ENCODE peak calls at places on chromosomes 4 and X, in nine cellular contexts. One of them, this sample, is unnamed.

GRCh38 chr4:45186249-45186648 is 459.9 kb upstream of the GNPDA2 start:
- DNase-seq in cardiac fibroblast: no peak
- DNase-seq in colonic mucosa: no peak
- DNase-seq in KBM-7: no peak
- DNase-seq in T-helper 2 cell: no peak
- DNase-seq in NCI-H226: no peak
- DNase-seq in adipocyte: no peak
- DNase-seq in hypothalamus: no peak
- DNase-seq in activated T-helper 1 cell treated with anti-CD3 and anti-CD28 coated beads, Interleukin-2, amount 50 U/mL, for 16 hours: no peak
- DNase-seq in this sample: no peak

GRCh38 chr4:173685324-173685723 is 155.3 kb upstream of the HAND2 start:
- DNase-seq in hypothalamus: no peak
- DNase-seq in activated T-helper 1 cell treated with anti-CD3 and anti-CD28 coated beads, Interleukin-2, amount 50 U/mL, for 16 hours: no peak
- DNase-seq in T-helper 2 cell: no peak
- DNase-seq in colonic mucosa: no peak
- DNase-seq in KBM-7: no peak
- DNase-seq in cardiac fibroblast: no peak
- DNase-seq in NCI-H226: no peak
- DNase-seq in adipocyte: peak; percentile 6
- DNase-seq in this sample: no peak

GRCh38 chr4:8613421-8614364 is 21.1 kb downstream of the CPZ start:
- DNase-seq in cardiac fibroblast: no peak
- DNase-seq in hypothalamus: no peak
- DNase-seq in colonic mucosa: no peak
- DNase-seq in KBM-7: no peak
- DNase-seq in activated T-helper 1 cell treated with anti-CD3 and anti-CD28 coated beads, Interleukin-2, amount 50 U/mL, for 16 hours: no peak
- DNase-seq in NCI-H226: no peak
- DNase-seq in T-helper 2 cell: no peak
- DNase-seq in adipocyte: no peak
- DNase-seq in this sample: no peak

GRCh38 chr4:127580300-127580699 is 52.5 kb upstream of the INTU start:
- DNase-seq in activated T-helper 1 cell treated with anti-CD3 and anti-CD28 coated beads, Interleukin-2, amount 50 U/mL, for 16 hours: no peak
- DNase-seq in hypothalamus: no peak
- DNase-seq in cardiac fibroblast: no peak
- DNase-seq in KBM-7: peak; percentile 20
- DNase-seq in NCI-H226: no peak
- DNase-seq in T-helper 2 cell: no peak
- DNase-seq in colonic mucosa: no peak
- DNase-seq in adipocyte: no peak
- DNase-seq in this sample: peak; percentile 0

GRCh38 chrX:19627533-19627932 is 112.2 kb upstream of the MAP3K15 start:
- DNase-seq in colonic mucosa: no peak
- DNase-seq in cardiac fibroblast: peak; percentile 22
- DNase-seq in T-helper 2 cell: no peak
- DNase-seq in activated T-helper 1 cell treated with anti-CD3 and anti-CD28 coated beads, Interleukin-2, amount 50 U/mL, for 16 hours: no peak
- DNase-seq in KBM-7: peak; percentile 11
- DNase-seq in hypothalamus: no peak
- DNase-seq in NCI-H226: no peak
- DNase-seq in adipocyte: peak; percentile 28
- DNase-seq in this sample: no peak

GRCh38 chr4:168662297-168662985 is 165.6 kb downstream of the PALLD start:
- DNase-seq in colonic mucosa: no peak
- DNase-seq in NCI-H226: no peak
- DNase-seq in hypothalamus: no peak
- DNase-seq in adipocyte: no peak
- DNase-seq in KBM-7: no peak
- DNase-seq in cardiac fibroblast: no peak
- DNase-seq in activated T-helper 1 cell treated with anti-CD3 and anti-CD28 coated beads, Interleukin-2, amount 50 U/mL, for 16 hours: no peak
- DNase-seq in T-helper 2 cell: no peak
- DNase-seq in this sample: no peak

GRCh38 chrX:84046403-84046984 is 141.5 kb downstream of the RPS6KA6 start:
- DNase-seq in cardiac fibroblast: peak; percentile 41
- DNase-seq in adipocyte: peak; percentile 57
- DNase-seq in T-helper 2 cell: no peak
- DNase-seq in activated T-helper 1 cell treated with anti-CD3 and anti-CD28 coated beads, Interleukin-2, amount 50 U/mL, for 16 hours: no peak
- DNase-seq in hypothalamus: no peak
- DNase-seq in NCI-H226: no peak
- DNase-seq in colonic mucosa: no peak
- DNase-seq in KBM-7: peak; percentile 46
- DNase-seq in this sample: no peak

GRCh38 chrX:1734806-1735205 is 119.9 kb downstream of the ASMT start:
- DNase-seq in activated T-helper 1 cell treated with anti-CD3 and anti-CD28 coated beads, Interleukin-2, amount 50 U/mL, for 16 hours: no peak
- DNase-seq in KBM-7: peak; percentile 27
- DNase-seq in NCI-H226: no peak
- DNase-seq in colonic mucosa: no peak
- DNase-seq in adipocyte: no peak
- DNase-seq in T-helper 2 cell: no peak
- DNase-seq in hypothalamus: no peak
- DNase-seq in cardiac fibroblast: no peak
- DNase-seq in this sample: no peak

GRCh38 chrX:108601276-108601675 is 135.1 kb downstream of the IRS4 start:
- DNase-seq in colonic mucosa: no peak
- DNase-seq in cardiac fibroblast: no peak
- DNase-seq in T-helper 2 cell: no peak
- DNase-seq in activated T-helper 1 cell treated with anti-CD3 and anti-CD28 coated beads, Interleukin-2, amount 50 U/mL, for 16 hours: no peak
- DNase-seq in KBM-7: no peak
- DNase-seq in NCI-H226: no peak
- DNase-seq in adipocyte: no peak
- DNase-seq in hypothalamus: no peak
- DNase-seq in this sample: no peak

GRCh38 chrX:74467656-74468055 is 46.4 kb downstream of the SLC16A2 start:
- DNase-seq in T-helper 2 cell: no peak
- DNase-seq in KBM-7: no peak
- DNase-seq in colonic mucosa: no peak
- DNase-seq in hypothalamus: no peak
- DNase-seq in activated T-helper 1 cell treated with anti-CD3 and anti-CD28 coated beads, Interleukin-2, amount 50 U/mL, for 16 hours: no peak
- DNase-seq in NCI-H226: peak; percentile 77
- DNase-seq in adipocyte: no peak
- DNase-seq in cardiac fibroblast: no peak
- DNase-seq in this sample: no peak

GRCh38 chr4:140884431-140885058 is 128.4 kb upstream of the TBC1D9 start:
- DNase-seq in colonic mucosa: peak; percentile 41
- DNase-seq in activated T-helper 1 cell treated with anti-CD3 and anti-CD28 coated beads, Interleukin-2, amount 50 U/mL, for 16 hours: no peak
- DNase-seq in T-helper 2 cell: no peak
- DNase-seq in KBM-7: peak; percentile 73
- DNase-seq in hypothalamus: no peak
- DNase-seq in cardiac fibroblast: peak; percentile 86
- DNase-seq in adipocyte: peak; percentile 67
- DNase-seq in NCI-H226: peak; percentile 3
- DNase-seq in this sample: no peak

GRCh38 chr4:136749988-136750387 is 782.3 kb downstream of the PCDH18 start:
- DNase-seq in activated T-helper 1 cell treated with anti-CD3 and anti-CD28 coated beads, Interleukin-2, amount 50 U/mL, for 16 hours: no peak
- DNase-seq in colonic mucosa: no peak
- DNase-seq in T-helper 2 cell: no peak
- DNase-seq in NCI-H226: no peak
- DNase-seq in hypothalamus: no peak
- DNase-seq in cardiac fibroblast: no peak
- DNase-seq in adipocyte: no peak
- DNase-seq in KBM-7: no peak
- DNase-seq in this sample: no peak

GRCh38 chrX:15877380-15877779 is 22.8 kb upstream of the AP1S2 start:
- DNase-seq in hypothalamus: no peak
- DNase-seq in adipocyte: peak; percentile 5
- DNase-seq in NCI-H226: no peak
- DNase-seq in T-helper 2 cell: no peak
- DNase-seq in colonic mucosa: no peak
- DNase-seq in cardiac fibroblast: peak; percentile 88
- DNase-seq in activated T-helper 1 cell treated with anti-CD3 and anti-CD28 coated beads, Interleukin-2, amount 50 U/mL, for 16 hours: no peak
- DNase-seq in KBM-7: no peak
- DNase-seq in this sample: no peak

GRCh38 chrX:74535633-74536141 is 78.7 kb downstream of the RLIM start:
- DNase-seq in adipocyte: peak; percentile 73
- DNase-seq in NCI-H226: peak; percentile 74
- DNase-seq in KBM-7: no peak
- DNase-seq in T-helper 2 cell: peak; percentile 7
- DNase-seq in activated T-helper 1 cell treated with anti-CD3 and anti-CD28 coated beads, Interleukin-2, amount 50 U/mL, for 16 hours: peak; percentile 5
- DNase-seq in cardiac fibroblast: peak; percentile 51
- DNase-seq in colonic mucosa: peak; percentile 80
- DNase-seq in hypothalamus: no peak
- DNase-seq in this sample: no peak

GRCh38 chr4:105092356-105092755 is 54.3 kb upstream of the TET2 start:
- DNase-seq in activated T-helper 1 cell treated with anti-CD3 and anti-CD28 coated beads, Interleukin-2, amount 50 U/mL, for 16 hours: no peak
- DNase-seq in hypothalamus: no peak
- DNase-seq in T-helper 2 cell: no peak
- DNase-seq in adipocyte: peak; percentile 78
- DNase-seq in KBM-7: no peak
- DNase-seq in colonic mucosa: peak; percentile 34
- DNase-seq in cardiac fibroblast: peak; percentile 93
- DNase-seq in NCI-H226: peak; percentile 84
- DNase-seq in this sample: no peak

GRCh38 chr4:152045781-152046571 is 285.2 kb upstream of the GATB start:
- DNase-seq in hypothalamus: no peak
- DNase-seq in T-helper 2 cell: no peak
- DNase-seq in NCI-H226: no peak
- DNase-seq in adipocyte: peak; percentile 29
- DNase-seq in cardiac fibroblast: no peak
- DNase-seq in KBM-7: no peak
- DNase-seq in activated T-helper 1 cell treated with anti-CD3 and anti-CD28 coated beads, Interleukin-2, amount 50 U/mL, for 16 hours: no peak
- DNase-seq in colonic mucosa: peak; percentile 68
- DNase-seq in this sample: no peak

GRCh38 chr4:33841120-33841519 is 2403.2 kb downstream of the ARAP2 start:
- DNase-seq in cardiac fibroblast: no peak
- DNase-seq in NCI-H226: no peak
- DNase-seq in adipocyte: no peak
- DNase-seq in activated T-helper 1 cell treated with anti-CD3 and anti-CD28 coated beads, Interleukin-2, amount 50 U/mL, for 16 hours: no peak
- DNase-seq in colonic mucosa: no peak
- DNase-seq in hypothalamus: no peak
- DNase-seq in T-helper 2 cell: no peak
- DNase-seq in KBM-7: no peak
- DNase-seq in this sample: no peak

GRCh38 chr4:184807797-184808718 is 17.7 kb downstream of the ACSL1 start:
- DNase-seq in hypothalamus: peak; percentile 62
- DNase-seq in cardiac fibroblast: peak; percentile 90
- DNase-seq in T-helper 2 cell: no peak
- DNase-seq in colonic mucosa: no peak
- DNase-seq in KBM-7: no peak
- DNase-seq in adipocyte: peak; percentile 15
- DNase-seq in NCI-H226: no peak
- DNase-seq in activated T-helper 1 cell treated with anti-CD3 and anti-CD28 coated beads, Interleukin-2, amount 50 U/mL, for 16 hours: no peak
- DNase-seq in this sample: no peak

GRCh38 chr4:146637853-146638800 is 566 bp upstream of the POU4F2 start:
- DNase-seq in colonic mucosa: no peak
- DNase-seq in cardiac fibroblast: no peak
- DNase-seq in T-helper 2 cell: no peak
- DNase-seq in activated T-helper 1 cell treated with anti-CD3 and anti-CD28 coated beads, Interleukin-2, amount 50 U/mL, for 16 hours: no peak
- DNase-seq in KBM-7: no peak
- DNase-seq in hypothalamus: no peak
- DNase-seq in adipocyte: no peak
- DNase-seq in NCI-H226: no peak
- DNase-seq in this sample: no peak

GRCh38 chr4:47531241-47531953 is 46.3 kb downstream of the ATP10D start:
- DNase-seq in cardiac fibroblast: peak; percentile 93
- DNase-seq in adipocyte: peak; percentile 59
- DNase-seq in T-helper 2 cell: peak; percentile 5
- DNase-seq in KBM-7: peak; percentile 82
- DNase-seq in colonic mucosa: peak; percentile 34
- DNase-seq in NCI-H226: peak; percentile 91
- DNase-seq in activated T-helper 1 cell treated with anti-CD3 and anti-CD28 coated beads, Interleukin-2, amount 50 U/mL, for 16 hours: peak; percentile 8
- DNase-seq in hypothalamus: no peak
- DNase-seq in this sample: peak; percentile 0

GRCh38 chr4:53186714-53187358 is 179.0 kb downstream of the SCFD2 start:
- DNase-seq in KBM-7: no peak
- DNase-seq in colonic mucosa: no peak
- DNase-seq in NCI-H226: no peak
- DNase-seq in T-helper 2 cell: no peak
- DNase-seq in activated T-helper 1 cell treated with anti-CD3 and anti-CD28 coated beads, Interleukin-2, amount 50 U/mL, for 16 hours: no peak
- DNase-seq in hypothalamus: no peak
- DNase-seq in adipocyte: no peak
- DNase-seq in cardiac fibroblast: peak; percentile 5
- DNase-seq in this sample: no peak

GRCh38 chr4:61540944-61541343 is 340.8 kb downstream of the ADGRL3 start:
- DNase-seq in adipocyte: no peak
- DNase-seq in colonic mucosa: peak; percentile 83
- DNase-seq in KBM-7: no peak
- DNase-seq in cardiac fibroblast: no peak
- DNase-seq in activated T-helper 1 cell treated with anti-CD3 and anti-CD28 coated beads, Interleukin-2, amount 50 U/mL, for 16 hours: no peak
- DNase-seq in T-helper 2 cell: no peak
- DNase-seq in NCI-H226: no peak
- DNase-seq in hypothalamus: no peak
- DNase-seq in this sample: no peak

GRCh38 chr4:173301518-173302201 is 32.5 kb downstream of the HMGB2 start:
- DNase-seq in colonic mucosa: no peak
- DNase-seq in KBM-7: peak; percentile 50
- DNase-seq in adipocyte: peak; percentile 71
- DNase-seq in NCI-H226: no peak
- DNase-seq in hypothalamus: no peak
- DNase-seq in activated T-helper 1 cell treated with anti-CD3 and anti-CD28 coated beads, Interleukin-2, amount 50 U/mL, for 16 hours: no peak
- DNase-seq in cardiac fibroblast: peak; percentile 59
- DNase-seq in T-helper 2 cell: no peak
- DNase-seq in this sample: no peak

GRCh38 chr4:37279894-37280592 is 35.5 kb downstream of the NWD2 start:
- DNase-seq in cardiac fibroblast: no peak
- DNase-seq in colonic mucosa: no peak
- DNase-seq in activated T-helper 1 cell treated with anti-CD3 and anti-CD28 coated beads, Interleukin-2, amount 50 U/mL, for 16 hours: no peak
- DNase-seq in KBM-7: no peak
- DNase-seq in adipocyte: no peak
- DNase-seq in T-helper 2 cell: no peak
- DNase-seq in hypothalamus: no peak
- DNase-seq in NCI-H226: no peak
- DNase-seq in this sample: no peak

GRCh38 chr4:52091811-52092210 is 40.7 kb downstream of the SPATA18 start:
- DNase-seq in adipocyte: peak; percentile 50
- DNase-seq in activated T-helper 1 cell treated with anti-CD3 and anti-CD28 coated beads, Interleukin-2, amount 50 U/mL, for 16 hours: no peak
- DNase-seq in cardiac fibroblast: no peak
- DNase-seq in T-helper 2 cell: no peak
- DNase-seq in NCI-H226: no peak
- DNase-seq in KBM-7: no peak
- DNase-seq in hypothalamus: no peak
- DNase-seq in colonic mucosa: peak; percentile 21
- DNase-seq in this sample: no peak

GRCh38 chr4:25923745-25924144 is 9.7 kb downstream of the SMIM20 start:
- DNase-seq in cardiac fibroblast: no peak
- DNase-seq in colonic mucosa: no peak
- DNase-seq in activated T-helper 1 cell treated with anti-CD3 and anti-CD28 coated beads, Interleukin-2, amount 50 U/mL, for 16 hours: no peak
- DNase-seq in hypothalamus: no peak
- DNase-seq in T-helper 2 cell: no peak
- DNase-seq in NCI-H226: no peak
- DNase-seq in adipocyte: no peak
- DNase-seq in KBM-7: no peak
- DNase-seq in this sample: no peak

GRCh38 chr4:176125063-176125462 is 59.4 kb downstream of the WDR17 start:
- DNase-seq in colonic mucosa: no peak
- DNase-seq in KBM-7: no peak
- DNase-seq in adipocyte: no peak
- DNase-seq in T-helper 2 cell: no peak
- DNase-seq in hypothalamus: no peak
- DNase-seq in activated T-helper 1 cell treated with anti-CD3 and anti-CD28 coated beads, Interleukin-2, amount 50 U/mL, for 16 hours: no peak
- DNase-seq in cardiac fibroblast: peak; percentile 3
- DNase-seq in NCI-H226: no peak
- DNase-seq in this sample: no peak

GRCh38 chr4:62004881-62005280 is 804.8 kb downstream of the ADGRL3 start:
- DNase-seq in KBM-7: no peak
- DNase-seq in T-helper 2 cell: no peak
- DNase-seq in adipocyte: no peak
- DNase-seq in activated T-helper 1 cell treated with anti-CD3 and anti-CD28 coated beads, Interleukin-2, amount 50 U/mL, for 16 hours: no peak
- DNase-seq in cardiac fibroblast: no peak
- DNase-seq in colonic mucosa: no peak
- DNase-seq in NCI-H226: no peak
- DNase-seq in hypothalamus: no peak
- DNase-seq in this sample: no peak